ENCODE peak calls at places on chromosomes 4 and X, in five cellular contexts. One of them, this sample, is unnamed.

GRCh38 chrX:41452565-41452964 is 5.4 kb downstream of the NYX start:
- DNase-seq in GM04503: no peak
- DNase-seq in Kasumi-1: no peak
- DNase-seq in T47D: no peak
- DNase-seq in stimulated activated CD8-positive, alpha-beta memory T cell treated with anti-CD3 and anti-CD28 coated beads, Interleukin-2, amount 100 ng/mL, for 1 hour: no peak
- DNase-seq in this sample: no peak

GRCh38 chr4:101020956-101021355 is 326.4 kb downstream of the PPP3CA start:
- DNase-seq in GM04503: no peak
- DNase-seq in Kasumi-1: peak
- DNase-seq in T47D: no peak
- DNase-seq in stimulated activated CD8-positive, alpha-beta memory T cell treated with anti-CD3 and anti-CD28 coated beads, Interleukin-2, amount 100 ng/mL, for 1 hour: no peak
- DNase-seq in this sample: no peak

GRCh38 chrX:154991039-154991438 is 31.5 kb downstream of the F8 start:
- DNase-seq in GM04503: no peak
- DNase-seq in Kasumi-1: no peak
- DNase-seq in T47D: no peak
- DNase-seq in stimulated activated CD8-positive, alpha-beta memory T cell treated with anti-CD3 and anti-CD28 coated beads, Interleukin-2, amount 100 ng/mL, for 1 hour: no peak
- DNase-seq in this sample: no peak

GRCh38 chr4:8414377-8414776 is 26.1 kb downstream of the ACOX3 start:
- DNase-seq in GM04503: no peak
- DNase-seq in Kasumi-1: no peak
- DNase-seq in T47D: no peak
- DNase-seq in stimulated activated CD8-positive, alpha-beta memory T cell treated with anti-CD3 and anti-CD28 coated beads, Interleukin-2, amount 100 ng/mL, for 1 hour: no peak
- DNase-seq in this sample: no peak

GRCh38 chr4:39045791-39046221 is 13.6 kb upstream of the TMEM156 start:
- DNase-seq in GM04503: no peak
- DNase-seq in Kasumi-1: peak
- DNase-seq in T47D: no peak
- DNase-seq in stimulated activated CD8-positive, alpha-beta memory T cell treated with anti-CD3 and anti-CD28 coated beads, Interleukin-2, amount 100 ng/mL, for 1 hour: no peak
- DNase-seq in this sample: no peak

GRCh38 chr4:53014881-53015280 is 152.8 kb downstream of the RASL11B start:
- DNase-seq in GM04503: no peak
- DNase-seq in Kasumi-1: no peak
- DNase-seq in T47D: no peak
- DNase-seq in stimulated activated CD8-positive, alpha-beta memory T cell treated with anti-CD3 and anti-CD28 coated beads, Interleukin-2, amount 100 ng/mL, for 1 hour: no peak
- DNase-seq in this sample: no peak

GRCh38 chrX:12390301-12390700 is 252.0 kb downstream of the FRMPD4 start:
- DNase-seq in GM04503: peak
- DNase-seq in Kasumi-1: no peak
- DNase-seq in T47D: no peak
- DNase-seq in stimulated activated CD8-positive, alpha-beta memory T cell treated with anti-CD3 and anti-CD28 coated beads, Interleukin-2, amount 100 ng/mL, for 1 hour: no peak
- DNase-seq in this sample: no peak

GRCh38 chrX:3345281-3346081 is 971 bp downstream of the MXRA5 start:
- DNase-seq in GM04503: peak
- DNase-seq in Kasumi-1: no peak
- DNase-seq in T47D: peak
- DNase-seq in stimulated activated CD8-positive, alpha-beta memory T cell treated with anti-CD3 and anti-CD28 coated beads, Interleukin-2, amount 100 ng/mL, for 1 hour: no peak
- DNase-seq in this sample: peak

GRCh38 chr4:167177925-167178324 is 56.4 kb downstream of the SPOCK3 start:
- DNase-seq in GM04503: no peak
- DNase-seq in Kasumi-1: no peak
- DNase-seq in T47D: no peak
- DNase-seq in stimulated activated CD8-positive, alpha-beta memory T cell treated with anti-CD3 and anti-CD28 coated beads, Interleukin-2, amount 100 ng/mL, for 1 hour: no peak
- DNase-seq in this sample: no peak

GRCh38 chrX:123215397-123216089 is 31.5 kb downstream of the GRIA3 start:
- DNase-seq in GM04503: no peak
- DNase-seq in Kasumi-1: no peak
- DNase-seq in T47D: no peak
- DNase-seq in stimulated activated CD8-positive, alpha-beta memory T cell treated with anti-CD3 and anti-CD28 coated beads, Interleukin-2, amount 100 ng/mL, for 1 hour: no peak
- DNase-seq in this sample: no peak

GRCh38 chrX:40061871-40062524 is 35.8 kb downstream of the BCOR start:
- DNase-seq in GM04503: no peak
- DNase-seq in Kasumi-1: no peak
- DNase-seq in T47D: no peak
- DNase-seq in stimulated activated CD8-positive, alpha-beta memory T cell treated with anti-CD3 and anti-CD28 coated beads, Interleukin-2, amount 100 ng/mL, for 1 hour: no peak
- DNase-seq in this sample: no peak

GRCh38 chrX:119693032-119693995 is at the start of gene SEPTIN6:
- DNase-seq in GM04503: no peak
- DNase-seq in Kasumi-1: peak
- DNase-seq in T47D: peak
- DNase-seq in stimulated activated CD8-positive, alpha-beta memory T cell treated with anti-CD3 and anti-CD28 coated beads, Interleukin-2, amount 100 ng/mL, for 1 hour: peak
- DNase-seq in this sample: peak

GRCh38 chrX:10656214-10656613 is 35.8 kb upstream of the MID1 start:
- DNase-seq in GM04503: no peak
- DNase-seq in Kasumi-1: no peak
- DNase-seq in T47D: no peak
- DNase-seq in stimulated activated CD8-positive, alpha-beta memory T cell treated with anti-CD3 and anti-CD28 coated beads, Interleukin-2, amount 100 ng/mL, for 1 hour: no peak
- DNase-seq in this sample: no peak

GRCh38 chrX:39869846-39870601 is 227.7 kb downstream of the BCOR start:
- DNase-seq in GM04503: no peak
- DNase-seq in Kasumi-1: peak
- DNase-seq in T47D: no peak
- DNase-seq in stimulated activated CD8-positive, alpha-beta memory T cell treated with anti-CD3 and anti-CD28 coated beads, Interleukin-2, amount 100 ng/mL, for 1 hour: peak
- DNase-seq in this sample: no peak

GRCh38 chr4:37453004-37453360 is 208.4 kb downstream of the NWD2 start:
- DNase-seq in GM04503: no peak
- DNase-seq in Kasumi-1: peak
- DNase-seq in T47D: peak
- DNase-seq in stimulated activated CD8-positive, alpha-beta memory T cell treated with anti-CD3 and anti-CD28 coated beads, Interleukin-2, amount 100 ng/mL, for 1 hour: no peak
- DNase-seq in this sample: peak

GRCh38 chr4:158566860-158567259 is 45.2 kb downstream of the RXFP1 start:
- DNase-seq in GM04503: no peak
- DNase-seq in Kasumi-1: no peak
- DNase-seq in T47D: no peak
- DNase-seq in stimulated activated CD8-positive, alpha-beta memory T cell treated with anti-CD3 and anti-CD28 coated beads, Interleukin-2, amount 100 ng/mL, for 1 hour: no peak
- DNase-seq in this sample: no peak

GRCh38 chr4:147355849-147356248 is 125.0 kb upstream of the EDNRA start:
- DNase-seq in GM04503: peak
- DNase-seq in Kasumi-1: no peak
- DNase-seq in T47D: no peak
- DNase-seq in stimulated activated CD8-positive, alpha-beta memory T cell treated with anti-CD3 and anti-CD28 coated beads, Interleukin-2, amount 100 ng/mL, for 1 hour: no peak
- DNase-seq in this sample: no peak

GRCh38 chrX:134453631-134454030 is 6.3 kb upstream of the HPRT1 start:
- DNase-seq in GM04503: no peak
- DNase-seq in Kasumi-1: no peak
- DNase-seq in T47D: no peak
- DNase-seq in stimulated activated CD8-positive, alpha-beta memory T cell treated with anti-CD3 and anti-CD28 coated beads, Interleukin-2, amount 100 ng/mL, for 1 hour: no peak
- DNase-seq in this sample: no peak

GRCh38 chrX:85977218-85977617 is 70.1 kb downstream of the CHM start:
- DNase-seq in GM04503: no peak
- DNase-seq in Kasumi-1: no peak
- DNase-seq in T47D: no peak
- DNase-seq in stimulated activated CD8-positive, alpha-beta memory T cell treated with anti-CD3 and anti-CD28 coated beads, Interleukin-2, amount 100 ng/mL, for 1 hour: no peak
- DNase-seq in this sample: no peak

GRCh38 chr4:162010362-162010761 is 153.4 kb downstream of the FSTL5 start:
- DNase-seq in GM04503: no peak
- DNase-seq in Kasumi-1: no peak
- DNase-seq in T47D: no peak
- DNase-seq in stimulated activated CD8-positive, alpha-beta memory T cell treated with anti-CD3 and anti-CD28 coated beads, Interleukin-2, amount 100 ng/mL, for 1 hour: no peak
- DNase-seq in this sample: no peak

GRCh38 chr4:13588954-13589353 is 38.6 kb downstream of the BOD1L1 start:
- DNase-seq in GM04503: no peak
- DNase-seq in Kasumi-1: no peak
- DNase-seq in T47D: no peak
- DNase-seq in stimulated activated CD8-positive, alpha-beta memory T cell treated with anti-CD3 and anti-CD28 coated beads, Interleukin-2, amount 100 ng/mL, for 1 hour: no peak
- DNase-seq in this sample: no peak

GRCh38 chr4:54225671-54226398 is 3.3 kb upstream of the PDGFRA start:
- DNase-seq in GM04503: no peak
- DNase-seq in Kasumi-1: no peak
- DNase-seq in T47D: no peak
- DNase-seq in stimulated activated CD8-positive, alpha-beta memory T cell treated with anti-CD3 and anti-CD28 coated beads, Interleukin-2, amount 100 ng/mL, for 1 hour: no peak
- DNase-seq in this sample: peak

GRCh38 chr4:75992462-75992861 is 1.7 kb upstream of the SDAD1 start:
- DNase-seq in GM04503: no peak
- DNase-seq in Kasumi-1: no peak
- DNase-seq in T47D: no peak
- DNase-seq in stimulated activated CD8-positive, alpha-beta memory T cell treated with anti-CD3 and anti-CD28 coated beads, Interleukin-2, amount 100 ng/mL, for 1 hour: no peak
- DNase-seq in this sample: no peak

GRCh38 chr4:177699365-177700213 is 257.4 kb upstream of the AGA start:
- DNase-seq in GM04503: no peak
- DNase-seq in Kasumi-1: no peak
- DNase-seq in T47D: no peak
- DNase-seq in stimulated activated CD8-positive, alpha-beta memory T cell treated with anti-CD3 and anti-CD28 coated beads, Interleukin-2, amount 100 ng/mL, for 1 hour: no peak
- DNase-seq in this sample: no peak

GRCh38 chr4:107619731-107620130 is 100.3 kb downstream of the PAPSS1 start:
- DNase-seq in GM04503: no peak
- DNase-seq in Kasumi-1: no peak
- DNase-seq in T47D: no peak
- DNase-seq in stimulated activated CD8-positive, alpha-beta memory T cell treated with anti-CD3 and anti-CD28 coated beads, Interleukin-2, amount 100 ng/mL, for 1 hour: no peak
- DNase-seq in this sample: no peak

GRCh38 chr4:74671074-74671698 is 123.1 kb downstream of the BTC start:
- DNase-seq in GM04503: no peak
- DNase-seq in Kasumi-1: peak
- DNase-seq in T47D: no peak
- DNase-seq in stimulated activated CD8-positive, alpha-beta memory T cell treated with anti-CD3 and anti-CD28 coated beads, Interleukin-2, amount 100 ng/mL, for 1 hour: no peak
- DNase-seq in this sample: peak

GRCh38 chr4:2497931-2498330 is 29.0 kb downstream of the RNF4 start:
- DNase-seq in GM04503: no peak
- DNase-seq in Kasumi-1: no peak
- DNase-seq in T47D: no peak
- DNase-seq in stimulated activated CD8-positive, alpha-beta memory T cell treated with anti-CD3 and anti-CD28 coated beads, Interleukin-2, amount 100 ng/mL, for 1 hour: no peak
- DNase-seq in this sample: no peak

GRCh38 chrX:148609766-148610698 is 109.6 kb downstream of the AFF2 start:
- DNase-seq in GM04503: no peak
- DNase-seq in Kasumi-1: peak
- DNase-seq in T47D: no peak
- DNase-seq in stimulated activated CD8-positive, alpha-beta memory T cell treated with anti-CD3 and anti-CD28 coated beads, Interleukin-2, amount 100 ng/mL, for 1 hour: no peak
- DNase-seq in this sample: peak

GRCh38 chrX:107154787-107155620 is 36.4 kb upstream of the RBM41 start:
- DNase-seq in GM04503: no peak
- DNase-seq in Kasumi-1: peak
- DNase-seq in T47D: no peak
- DNase-seq in stimulated activated CD8-positive, alpha-beta memory T cell treated with anti-CD3 and anti-CD28 coated beads, Interleukin-2, amount 100 ng/mL, for 1 hour: no peak
- DNase-seq in this sample: no peak

GRCh38 chr4:30208731-30209435 is 511.3 kb upstream of the PCDH7 start:
- DNase-seq in GM04503: no peak
- DNase-seq in Kasumi-1: no peak
- DNase-seq in T47D: no peak
- DNase-seq in stimulated activated CD8-positive, alpha-beta memory T cell treated with anti-CD3 and anti-CD28 coated beads, Interleukin-2, amount 100 ng/mL, for 1 hour: no peak
- DNase-seq in this sample: no peak

GRCh38 chrX:40105016-40105790 is 7.4 kb upstream of the BCOR start:
- DNase-seq in GM04503: no peak
- DNase-seq in Kasumi-1: no peak
- DNase-seq in T47D: no peak
- DNase-seq in stimulated activated CD8-positive, alpha-beta memory T cell treated with anti-CD3 and anti-CD28 coated beads, Interleukin-2, amount 100 ng/mL, for 1 hour: no peak
- DNase-seq in this sample: peak

GRCh38 chr4:139606600-139607301 is 50.7 kb upstream of the SETD7 start:
- DNase-seq in GM04503: peak
- DNase-seq in Kasumi-1: no peak
- DNase-seq in T47D: no peak
- DNase-seq in stimulated activated CD8-positive, alpha-beta memory T cell treated with anti-CD3 and anti-CD28 coated beads, Interleukin-2, amount 100 ng/mL, for 1 hour: no peak
- DNase-seq in this sample: peak

GRCh38 chrX:40152173-40152705 is 54.5 kb upstream of the BCOR start:
- DNase-seq in GM04503: no peak
- DNase-seq in Kasumi-1: no peak
- DNase-seq in T47D: peak
- DNase-seq in stimulated activated CD8-positive, alpha-beta memory T cell treated with anti-CD3 and anti-CD28 coated beads, Interleukin-2, amount 100 ng/mL, for 1 hour: no peak
- DNase-seq in this sample: no peak

GRCh38 chr4:1339489-1339888 is 7.5 kb upstream of the UVSSA start:
- DNase-seq in GM04503: no peak
- DNase-seq in Kasumi-1: no peak
- DNase-seq in T47D: no peak
- DNase-seq in stimulated activated CD8-positive, alpha-beta memory T cell treated with anti-CD3 and anti-CD28 coated beads, Interleukin-2, amount 100 ng/mL, for 1 hour: no peak
- DNase-seq in this sample: no peak

GRCh38 chr4:2484993-2485392 is 16.1 kb downstream of the RNF4 start:
- DNase-seq in GM04503: no peak
- DNase-seq in Kasumi-1: peak
- DNase-seq in T47D: no peak
- DNase-seq in stimulated activated CD8-positive, alpha-beta memory T cell treated with anti-CD3 and anti-CD28 coated beads, Interleukin-2, amount 100 ng/mL, for 1 hour: peak
- DNase-seq in this sample: no peak